ENCODE peak calls at places on chromosomes 13 and 19, in nine cellular contexts. O is NCI-H2029; Q is B cell; H is activated naive CD8-positive, alpha-beta T cell treated with anti-CD3 and anti-CD28 coated beads, Interleukin-2, amount 50 U/mL, for 24 hours; D is CD4-positive, alpha-beta T cell; L is adrenal gland; C is COR-L47; W is BE2C; R is A549. M is an unnamed sample.

GRCh38 chr13:19759669-19760068 is 23.1 kb downstream of the PSPC1 start:
- DNase-seq in O (no peak), Q (no peak), H (no peak), D (no peak), L (no peak), C (no peak), W (no peak), R (no peak), M (no peak)

GRCh38 chr13:51547425-51548176 is 36.7 kb upstream of the WDFY2 start:
- DNase-seq in O (no peak), Q (no peak), H (no peak), D (no peak), L (no peak), C (no peak), W (no peak), R (no peak), M (no peak)

GRCh38 chr19:2587001-2587719 is 111.2 kb downstream of the GADD45B start:
- DNase-seq in O (no peak), Q (no peak), H (no peak), D (no peak), L (no peak), C (no peak), W (no peak), R (no peak), M (no peak)

GRCh38 chr19:18733196-18733647 is 49.7 kb downstream of the CRTC1 start:
- DNase-seq in O (peak), Q (no peak), H (no peak), D (no peak), L (no peak), C (peak), W (peak), R (no peak), M (no peak)

GRCh38 chr19:6417713-6418561 is 6.7 kb downstream of the KHSRP start:
- DNase-seq in O (no peak), Q (no peak), H (no peak), D (no peak), L (peak), C (no peak), W (peak), R (no peak), M (no peak)

GRCh38 chr19:43910884-43911283 is 24.2 kb downstream of the ZNF45 start:
- DNase-seq in O (no peak), Q (no peak), H (no peak), D (no peak), L (no peak), C (no peak), W (no peak), R (no peak), M (no peak)

GRCh38 chr13:81927347-81927746 is 1586.4 kb upstream of the SPRY2 start:
- DNase-seq in O (no peak), Q (no peak), H (no peak), D (no peak), L (no peak), C (no peak), W (peak), R (no peak), M (peak)

GRCh38 chr19:40280608-40281221 is 4.4 kb downstream of the AKT2 start:
- DNase-seq in O (no peak), Q (no peak), H (no peak), D (no peak), L (no peak), C (no peak), W (no peak), R (no peak), M (no peak)

GRCh38 chr13:43787998-43788397 is 1.2 kb upstream of the ENOX1 start:
- DNase-seq in O (no peak), Q (no peak), H (no peak), D (no peak), L (no peak), C (peak), W (peak), R (peak), M (no peak)

GRCh38 chr13:107252428-107252827 is 684.5 kb upstream of the ARGLU1 start:
- DNase-seq in O (no peak), Q (no peak), H (no peak), D (no peak), L (no peak), C (no peak), W (no peak), R (no peak), M (no peak)

GRCh38 chr13:36981156-36981743 is 17.9 kb downstream of the ALG5 start:
- DNase-seq in O (no peak), Q (peak), H (no peak), D (no peak), L (no peak), C (peak), W (no peak), R (no peak), M (peak)

GRCh38 chr19:35869327-35870123 is 1.2 kb downstream of the APLP1 start:
- DNase-seq in O (peak), Q (peak), H (peak), D (peak), L (peak), C (peak), W (peak), R (peak), M (peak)

GRCh38 chr13:32791545-32792172 is 205.4 kb downstream of the PDS5B start:
- DNase-seq in O (no peak), Q (no peak), H (peak), D (no peak), L (no peak), C (no peak), W (no peak), R (peak), M (peak)

GRCh38 chr19:45469132-45469834 is 1.5 kb downstream of the FOSB start:
- DNase-seq in O (peak), Q (peak), H (peak), D (peak), L (peak), C (peak), W (peak), R (peak), M (peak)

GRCh38 chr13:111158136-111158805 is 43.2 kb downstream of the ARHGEF7 start:
- DNase-seq in O (peak), Q (no peak), H (no peak), D (no peak), L (no peak), C (no peak), W (no peak), R (no peak), M (no peak)

GRCh38 chr19:55370305-55370988 is at the start of gene IL11:
- DNase-seq in O (no peak), Q (no peak), H (no peak), D (no peak), L (no peak), C (no peak), W (no peak), R (peak), M (no peak)

M was measured in OCI-M1.